ENCODE peak calls at places on chromosomes 4 and X, in seven cellular contexts. Q is mesendoderm, C is IMR-90, D is neuronal stem cell, F is H1, N is mesenchymal stem cell, T is H9. K is an unnamed sample.

GRCh38 chrX:44462851-44463250 is 79.8 kb downstream of the FUNDC1 start:
- DNase-seq in F (no peak), N (no peak), C (peak), D (no peak), T (no peak), Q (no peak), K (no peak)

GRCh38 chrX:52346462-52347165 is 22.2 kb upstream of the XAGE2 start:
- DNase-seq in Q (peak), T (no peak), C (peak), D (no peak), F (no peak), N (no peak), K (peak)

GRCh38 chrX:97672138-97672537 is 788.4 kb downstream of the RPA4 start:
- DNase-seq in Q (no peak), T (no peak), C (no peak), N (no peak), D (no peak), F (no peak), K (peak)

GRCh38 chr4:123398151-123398802 is 1.7 kb downstream of the SPRY1 start:
- DNase-seq in Q (peak), N (peak), T (peak), F (no peak), D (peak), C (peak), K (peak)

GRCh38 chrX:47831788-47832187 is 4.9 kb upstream of the ZNF81 start:
- DNase-seq in F (no peak), T (peak), N (peak), C (peak), D (no peak), Q (peak), K (peak)

GRCh38 chr4:4869731-4870483 is 10.4 kb downstream of the MSX1 start:
- DNase-seq in F (no peak), N (no peak), Q (peak), D (peak), T (peak), C (no peak), K (no peak)

GRCh38 chr4:80219301-80220025 is 22.2 kb downstream of the PRDM8 start:
- DNase-seq in Q (peak), T (no peak), F (no peak), N (no peak), C (peak), D (peak), K (no peak)

GRCh38 chr4:19823781-19824180 is 427.9 kb upstream of the SLIT2 start:
- DNase-seq in T (no peak), F (no peak), N (no peak), C (no peak), D (no peak), Q (no peak), K (no peak)

GRCh38 chrX:106014119-106014775 is 24.3 kb downstream of the SERPINA7 start:
- DNase-seq in T (no peak), F (no peak), D (no peak), C (no peak), N (no peak), Q (no peak), K (no peak)

GRCh38 chr4:101345596-101346311 is 1.6 kb downstream of the PPP3CA start:
- DNase-seq in F (no peak), D (peak), Q (peak), T (peak), C (peak), N (peak), K (no peak)

GRCh38 chrX:96685205-96686099 is 810 bp downstream of the DIAPH2 start:
- DNase-seq in D (no peak), C (peak), Q (peak), T (peak), F (no peak), N (peak), K (peak)

GRCh38 chrX:102155806-102156179 is at the start of gene BEX5:
- DNase-seq in C (no peak), F (peak), T (peak), D (peak), N (no peak), Q (peak), K (no peak)

DNA sequence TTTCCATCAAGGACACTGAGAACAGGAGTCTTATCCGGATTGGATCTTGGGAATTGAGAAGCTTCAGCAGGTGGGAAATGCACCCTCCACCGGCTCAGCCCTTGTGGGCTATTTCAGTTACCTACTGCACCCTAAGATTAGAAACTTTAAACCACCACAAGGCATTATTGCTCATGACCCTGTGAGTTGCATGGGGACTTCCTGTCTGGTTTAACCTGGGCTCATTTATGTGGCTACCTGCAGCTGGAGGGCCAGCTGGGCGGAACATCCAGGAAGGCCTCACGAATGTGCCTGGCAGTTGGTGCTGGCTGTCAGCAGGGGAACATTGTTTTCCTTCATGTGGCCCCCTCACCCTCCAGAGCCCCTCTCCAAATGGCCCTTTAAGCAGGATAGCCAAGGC is 164.1 kb downstream of the DEFB131A start:
- DNase-seq in F (no peak), Q (no peak), N (no peak), T (no peak), C (no peak), D (no peak), K (no peak)
- H3K18ac ChIP-seq in F (no peak), Q (peak), N (no peak), T (no peak), C (no peak), D (no peak), K (no peak)

GRCh38 chr4:75255261-75255660 is 258.9 kb downstream of the RCHY1 start:
- DNase-seq in C (no peak), D (no peak), N (no peak), Q (no peak), F (no peak), T (no peak), K (no peak)
- H3K18ac ChIP-seq in C (no peak), D (no peak), N (peak), Q (no peak), F (no peak), T (no peak), K (no peak)

DNA sequence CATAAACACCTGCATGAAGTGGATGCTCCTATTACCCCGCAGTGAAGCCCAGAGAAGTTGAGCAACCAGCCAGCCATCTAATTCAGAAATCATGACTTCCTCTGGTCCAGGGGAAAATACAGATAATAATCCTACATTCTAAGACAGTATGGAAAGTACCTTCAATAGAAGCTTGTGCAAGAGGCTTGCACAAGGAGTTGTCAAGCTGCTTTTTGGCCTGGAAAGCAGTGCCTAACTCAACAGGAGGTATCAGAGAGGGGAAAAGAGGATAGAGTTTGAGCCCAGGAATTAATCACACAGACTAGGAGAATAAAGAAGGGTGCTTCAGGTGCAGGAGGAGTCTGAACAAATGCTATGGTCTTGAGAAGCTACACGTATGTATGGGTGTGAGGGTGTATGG is 26.7 kb downstream of the TMEM192 start:
- DNase-seq in C (no peak), N (no peak), T (no peak), Q (no peak), D (no peak), F (no peak), K (peak)
- H3K18ac ChIP-seq in C (no peak), N (no peak), T (no peak), Q (no peak), D (no peak), F (no peak), K (no peak)

DNA sequence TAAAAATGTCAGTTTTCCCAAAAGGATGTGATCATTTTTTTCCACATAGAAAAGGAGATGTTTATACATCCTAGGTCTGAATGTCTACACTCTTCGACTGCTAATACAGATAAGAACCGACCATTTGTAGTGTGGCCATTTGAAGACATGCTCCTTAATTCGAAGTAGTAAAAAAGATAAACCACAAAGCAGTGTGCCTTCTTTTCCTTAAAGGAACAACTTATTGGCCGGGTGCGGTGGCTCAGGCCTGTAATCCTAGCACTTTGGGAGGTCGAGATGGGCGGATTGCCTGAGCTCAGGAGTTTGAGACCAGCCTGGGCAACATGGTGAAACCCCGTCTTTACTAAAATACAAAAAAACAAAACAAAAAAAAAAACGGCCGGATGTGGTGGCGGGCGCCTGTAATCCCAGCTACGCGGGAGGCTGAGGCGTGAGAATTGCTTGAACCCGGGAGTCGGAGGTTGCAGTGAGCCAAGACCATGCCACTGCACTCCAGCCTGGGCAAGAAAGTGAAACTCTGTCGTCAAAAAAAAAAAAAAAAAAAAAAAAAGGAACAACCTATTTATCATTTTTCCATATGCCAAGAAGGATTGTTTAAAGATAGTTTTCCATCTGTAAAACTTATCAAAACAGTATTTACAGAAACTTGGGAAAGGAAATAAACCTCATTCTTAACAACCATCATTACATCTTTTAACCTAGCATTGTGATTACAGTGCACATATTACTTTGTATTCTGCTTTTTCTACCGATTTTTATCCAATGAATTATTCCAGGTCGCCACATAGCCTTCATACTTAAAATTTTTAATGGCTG is 2.6 kb downstream of the INTS6L start:
- DNase-seq in F (no peak), Q (no peak), D (no peak), C (no peak), N (peak), T (no peak), K (no peak)
- H3K18ac ChIP-seq in F (no peak), Q (no peak), D (no peak), C (no peak), N (no peak), T (no peak), K (no peak)

DNA sequence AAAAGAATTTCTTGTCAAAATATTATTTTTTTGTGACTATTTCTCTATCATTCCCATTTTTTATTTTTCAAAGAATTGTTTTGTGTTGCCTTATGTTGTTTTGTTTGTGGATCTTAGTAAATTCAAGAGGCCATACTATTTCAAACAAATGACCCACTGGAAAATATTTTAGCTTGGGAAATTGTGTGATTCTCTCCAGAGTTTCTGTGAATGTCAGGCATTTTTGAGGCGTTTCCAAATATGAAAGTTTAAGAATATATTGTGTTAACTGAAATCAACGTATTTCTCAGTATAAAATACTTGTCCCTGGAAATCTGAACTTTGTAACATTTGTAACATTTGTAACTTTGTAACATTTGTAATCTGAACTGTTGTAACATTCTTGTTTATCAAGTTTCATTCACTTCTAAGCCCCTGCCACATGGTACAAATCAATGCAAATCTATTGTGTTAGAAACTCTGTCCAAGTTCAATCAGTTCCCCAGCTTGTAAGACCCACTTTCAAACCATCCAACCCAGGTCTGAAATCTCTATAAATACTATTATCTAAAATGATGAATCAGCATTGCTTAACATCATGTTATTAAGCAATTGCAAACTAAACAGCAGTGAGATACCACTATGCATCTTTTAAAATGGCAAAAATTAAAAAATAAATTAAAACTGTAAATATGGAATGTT is 465.4 kb upstream of the GRID2 start:
- DNase-seq in D (no peak), Q (no peak), N (no peak), C (no peak), F (no peak), T (no peak), K (no peak)
- H3K18ac ChIP-seq in D (no peak), Q (no peak), N (no peak), C (no peak), F (no peak), T (no peak), K (no peak)